ENCODE peak calls at places on chromosomes 12 and 14, in ten cellular contexts. L is effector memory CD4-positive, alpha-beta T cell; C is adipocyte; Z is fibroblast of mammary gland; P is coronary artery; D is NCI-H2171; R is NCI-H345; T is progenitor cell of endocrine pancreas; I is NCI-H1092 treated with DMSO at 0.1 percent for 48 hours; E is GM13977. F is an unnamed sample.

GRCh38 chr12:99658950-99659349 is 11.4 kb downstream of the GARIN6 start:
- DNase-seq in L (no peak), C (peak), Z (peak), P (no peak), D (no peak), R (peak), T (no peak), I (peak), E (no peak), F (peak)

GRCh38 chr14:103528512-103529382 is at the start of gene TRMT61A:
- DNase-seq in L (peak), C (peak), Z (peak), P (peak), D (peak), R (peak), T (peak), I (peak), E (peak), F (peak)

GRCh38 chr12:11795192-11795909 is 145.9 kb downstream of the ETV6 start:
- DNase-seq in L (no peak), C (no peak), Z (no peak), P (no peak), D (no peak), R (no peak), T (no peak), I (no peak), E (no peak), F (no peak)

GRCh38 chr14:91722386-91722785 is 9.5 kb downstream of the CATSPERB start:
- DNase-seq in L (no peak), C (no peak), Z (peak), P (no peak), D (no peak), R (no peak), T (no peak), I (no peak), E (no peak), F (no peak)

GRCh38 chr14:52272375-52272774 is 4.9 kb downstream of the PTGDR start:
- DNase-seq in L (no peak), C (peak), Z (peak), P (no peak), D (no peak), R (no peak), T (no peak), I (peak), E (peak), F (peak)

GRCh38 chr12:84811291-84811690 is 101.3 kb downstream of the SLC6A15 start:
- DNase-seq in L (no peak), C (peak), Z (no peak), P (no peak), D (no peak), R (no peak), T (no peak), I (no peak), E (no peak), F (no peak)

GRCh38 chr12:49942512-49942893 is 8.0 kb upstream of the AQP2 start:
- DNase-seq in L (no peak), C (no peak), Z (no peak), P (peak), D (no peak), R (no peak), T (no peak), I (no peak), E (no peak), F (no peak)

GRCh38 chr12:67942704-67943103 is 46.5 kb upstream of the IFNG-AS1 start:
- DNase-seq in L (no peak), C (no peak), Z (no peak), P (no peak), D (peak), R (no peak), T (no peak), I (no peak), E (no peak), F (no peak)

GRCh38 chr12:27193854-27194544 is 50.1 kb upstream of the STK38L start:
- DNase-seq in L (no peak), C (peak), Z (peak), P (peak), D (no peak), R (no peak), T (no peak), I (no peak), E (no peak), F (no peak)

GRCh38 chr12:51846911-51847829 is 1.3 kb downstream of the FIGNL2 start:
- DNase-seq in L (no peak), C (peak), Z (no peak), P (no peak), D (no peak), R (peak), T (peak), I (no peak), E (peak), F (no peak)

GRCh38 chr14:32694795-32695449 is 243.8 kb upstream of the NPAS3 start:
- DNase-seq in L (no peak), C (no peak), Z (no peak), P (no peak), D (no peak), R (peak), T (no peak), I (peak), E (no peak), F (no peak)

F was measured in Jurkat, Clone E6-1.